ENCODE peak calls at places on chromosomes 13 and 19, in six cellular contexts. P is testis; J is stomach; Z is CD8-positive, alpha-beta T cell; Y is lower leg skin; X is K562. N is an unnamed sample.

GRCh38 chr19:47112166-47112663 is 1.4 kb downstream of the ZC3H4 start:
- DNase-seq in P (peak; percentile 89), X (peak; percentile 94), J (peak; percentile 83), Y (peak; percentile 85), Z (peak; percentile 94), N (peak; percentile 86)

GRCh38 chr13:26247011-26247410 is 6.9 kb upstream of the CDK8 start:
- DNase-seq in J (no peak), X (no peak), P (no peak), Z (no peak), Y (no peak), N (no peak)

GRCh38 chr19:5150331-5150901 is 181.5 kb downstream of the KDM4B start:
- DNase-seq in Y (no peak), P (no peak), X (no peak), Z (no peak), J (no peak), N (no peak)

GRCh38 chr13:96141032-96141431 is 51.1 kb downstream of the HS6ST3 start:
- DNase-seq in Z (no peak), P (no peak), Y (no peak), X (peak; percentile 6), J (no peak), N (peak; percentile 48)

GRCh38 chr13:26460652-26461051 is 96.8 kb upstream of the WASF3 start:
- DNase-seq in P (peak; percentile 86), X (no peak), J (peak; percentile 42), Z (no peak), Y (no peak), N (peak; percentile 87)

GRCh38 chr13:66069570-66069969 is 1160.6 kb downstream of the PCDH9 start:
- DNase-seq in Y (no peak), X (peak; percentile 74), J (no peak), P (no peak), Z (no peak), N (peak; percentile 61)

GRCh38 chr13:33109319-33109718 is 93.1 kb downstream of the KL start:
- DNase-seq in J (no peak), X (no peak), Z (no peak), P (no peak), Y (no peak), N (peak; percentile 66)

GRCh38 chr13:28953714-28954113 is 133.6 kb downstream of the MTUS2 start:
- DNase-seq in Z (no peak), Y (no peak), J (no peak), P (no peak), X (no peak), N (no peak)

GRCh38 chr19:5621311-5621944 is 1.1 kb downstream of the SAFB2 start:
- DNase-seq in X (peak; percentile 22), P (peak; percentile 93), J (peak; percentile 27), Z (no peak), Y (peak; percentile 24), N (no peak)

GRCh38 chr13:77919351-77920294 is 992 bp upstream of the EDNRB start:
- DNase-seq in X (no peak), Y (no peak), J (no peak), P (peak; percentile 43), Z (no peak), N (peak; percentile 48)

GRCh38 chr13:92590503-92590908 is 636.1 kb upstream of the GPC6 start:
- DNase-seq in Y (no peak), Z (no peak), X (no peak), P (no peak), J (no peak), N (no peak)

GRCh38 chr19:17719730-17720486 is 628 bp downstream of the MAP1S start:
- DNase-seq in Y (no peak), Z (no peak), J (peak; percentile 73), P (no peak), X (no peak), N (no peak)

GRCh38 chr13:103203750-103204330 is 137.6 kb upstream of the SLC10A2 start:
- DNase-seq in Z (no peak), Y (no peak), P (no peak), J (no peak), X (no peak), N (no peak)

GRCh38 chr13:43785681-43786471 is 896 bp downstream of the ENOX1 start:
- DNase-seq in Y (peak; percentile 55), X (no peak), Z (no peak), J (peak; percentile 70), P (peak; percentile 93), N (peak; percentile 78)

GRCh38 chr13:26619321-26619720 is 61.8 kb downstream of the WASF3 start:
- DNase-seq in X (no peak), Y (no peak), Z (no peak), J (no peak), P (no peak), N (peak; percentile 92)

GRCh38 chr13:111883571-111884343 is 183.2 kb upstream of the SOX1 start:
- DNase-seq in X (no peak), Z (peak; percentile 11), Y (no peak), J (no peak), P (no peak), N (no peak)

GRCh38 chr13:85864963-85865530 is 65.8 kb upstream of the SLITRK6 start:
- DNase-seq in Z (no peak), Y (no peak), X (peak; percentile 1), J (no peak), P (peak; percentile 54), N (peak; percentile 2)

GRCh38 chr19:46009530-46010510 is 13.0 kb downstream of the PGLYRP1 start:
- DNase-seq in P (peak; percentile 83), J (peak; percentile 80), Y (no peak), X (peak; percentile 83), Z (peak; percentile 80), N (peak; percentile 66)

GRCh38 chr13:30829145-30829544 is 76.9 kb upstream of the MEDAG start:
- DNase-seq in J (no peak), P (no peak), Z (no peak), Y (no peak), X (no peak), N (peak; percentile 86)

GRCh38 chr19:42252365-42253244 is 2.3 kb downstream of the ERF start:
- DNase-seq in J (no peak), X (peak; percentile 57), Z (no peak), P (peak; percentile 83), Y (peak; percentile 45), N (peak; percentile 71)

GRCh38 chr13:27621116-27621365 is 651 bp upstream of the POLR1D start:
- DNase-seq in Z (no peak), J (no peak), X (no peak), P (no peak), Y (no peak), N (no peak)

GRCh38 chr19:54549224-54549623 is 24.4 kb upstream of the LILRA2 start:
- DNase-seq in X (no peak), Z (no peak), J (no peak), Y (no peak), P (no peak), N (no peak)
- TF ChIP-seq CTCF in X (no peak), Z (no peak), J (no peak), Y (no peak), P (no peak), N (no peak)

GRCh38 chr19:1941146-1942077 is at the start of gene CSNK1G2:
- DNase-seq in J (no peak), Y (no peak), Z (peak; percentile 56), X (no peak), P (no peak), N (no peak)
- TF ChIP-seq CTCF in J (no peak), Y (no peak), Z (no peak), X (peak; percentile 21), P (no peak), N (no peak)

GRCh38 chr13:99505814-99506269 is 4.6 kb downstream of the TM9SF2 start:
- DNase-seq in Z (no peak), Y (no peak), X (no peak), J (no peak), P (no peak), N (peak; percentile 45)
- TF ChIP-seq CTCF in Z (peak; percentile 81), Y (no peak), X (no peak), J (peak; percentile 16), P (no peak), N (peak; percentile 29)

DNA sequence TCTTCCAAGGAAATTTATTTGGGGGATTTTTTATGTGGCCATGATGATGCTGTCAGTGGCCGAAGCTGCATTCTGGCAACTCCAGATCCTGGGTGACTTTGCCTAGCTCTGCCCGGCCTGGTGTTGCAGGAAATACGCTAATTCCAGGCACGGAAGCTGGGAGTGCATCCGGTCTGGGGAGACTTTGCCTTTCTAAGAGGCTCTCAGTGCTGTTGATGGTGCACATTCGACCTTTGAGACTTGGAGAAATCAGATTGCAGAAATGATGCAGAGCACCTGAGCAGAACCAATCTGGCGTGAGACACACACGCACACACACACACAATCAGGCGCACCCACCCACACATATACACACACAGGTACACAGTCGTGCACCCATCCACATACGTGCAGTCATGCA is 5.9 kb upstream of the TMEM255B start:
- DNase-seq in Y (no peak), J (no peak), X (no peak), Z (no peak), P (no peak), N (no peak)
- TF ChIP-seq CTCF in Y (no peak), J (no peak), X (no peak), Z (no peak), P (no peak), N (no peak)

GRCh38 chr19:38291855-38292254 is 12.2 kb upstream of the C19orf33 start:
- DNase-seq in Y (no peak), J (no peak), X (no peak), P (no peak), Z (no peak), N (no peak)
- TF ChIP-seq CTCF in Y (no peak), J (no peak), X (no peak), P (no peak), Z (no peak), N (no peak)

N was measured in fibroblast of mammary gland.